ENCODE peak calls at places on chromosome 2, in six cellular contexts. B is neuronal stem cell, Y is IMR-90, Z is H9, P is H1, I is mesenchymal stem cell. U is an unnamed sample.

GRCh38 chr2:31381601-31382000 is 32.9 kb downstream of the XDH start:
- DNase-seq in B (no peak), Y (no peak), Z (no peak), P (no peak), I (no peak), U (peak; percentile 63)

GRCh38 chr2:47796090-47796697 is 13.2 kb downstream of the MSH6 start:
- DNase-seq in B (no peak), Y (no peak), Z (no peak), P (no peak), I (no peak), U (no peak)

GRCh38 chr2:204152616-204153015 is 216.1 kb downstream of the ICOS start:
- DNase-seq in B (no peak), Y (no peak), Z (no peak), P (no peak), I (no peak), U (no peak)

GRCh38 chr2:157319795-157320194 is 5.8 kb downstream of the ERMN start:
- DNase-seq in B (no peak), Y (no peak), Z (no peak), P (no peak), I (no peak), U (no peak)

GRCh38 chr2:120465989-120466703 is 120.2 kb downstream of the INHBB start:
- DNase-seq in B (peak; percentile 51), Y (no peak), Z (peak; percentile 83), P (peak; percentile 84), I (no peak), U (no peak)

GRCh38 chr2:59528525-59528924 is 1024.9 kb downstream of the BCL11A start:
- DNase-seq in B (no peak), Y (no peak), Z (no peak), P (no peak), I (no peak), U (no peak)

GRCh38 chr2:8575011-8575750 is 106.7 kb upstream of the ID2 start:
- DNase-seq in B (no peak), Y (peak; percentile 22), Z (peak; percentile 14), P (no peak), I (no peak), U (no peak)

GRCh38 chr2:158269143-158269542 is 167.5 kb downstream of the UPP2 start:
- DNase-seq in B (no peak), Y (no peak), Z (no peak), P (no peak), I (no peak), U (no peak)

GRCh38 chr2:109271920-109272319 is 142.9 kb downstream of the SH3RF3 start:
- DNase-seq in B (no peak), Y (no peak), Z (no peak), P (no peak), I (no peak), U (no peak)

GRCh38 chr2:133086176-133086575 is 416.2 kb upstream of the LYPD1 start:
- DNase-seq in B (no peak), Y (no peak), Z (no peak), P (no peak), I (no peak), U (peak; percentile 67)

GRCh38 chr2:162175720-162176119 is 23.7 kb upstream of the GCG start:
- DNase-seq in B (no peak), Y (no peak), Z (no peak), P (no peak), I (no peak), U (no peak)

GRCh38 chr2:127622561-127623387 is 23.2 kb upstream of the GPR17 start:
- DNase-seq in B (no peak), Y (no peak), Z (peak; percentile 14), P (no peak), I (no peak), U (no peak)

GRCh38 chr2:121095257-121096080 is 189.5 kb downstream of the TFCP2L1 start:
- DNase-seq in B (no peak), Y (peak; percentile 67), Z (peak; percentile 90), P (no peak), I (peak; percentile 62), U (peak; percentile 51)

GRCh38 chr2:156319811-156320490 is 12.6 kb downstream of the NR4A2 start:
- DNase-seq in B (peak; percentile 27), Y (peak; percentile 49), Z (peak; percentile 69), P (no peak), I (peak; percentile 50), U (peak; percentile 20)

GRCh38 chr2:177264539-177265385 is at the start of gene NFE2L2:
- DNase-seq in B (peak; percentile 79), Y (peak; percentile 91), Z (peak; percentile 71), P (peak; percentile 17), I (peak; percentile 94), U (peak; percentile 81)

GRCh38 chr2:60867848-60868247 is 13.5 kb upstream of the REL start:
- DNase-seq in B (no peak), Y (no peak), Z (no peak), P (no peak), I (no peak), U (peak; percentile 27)

GRCh38 chr2:9737053-9737875 is 106.0 kb upstream of the TAF1B start:
- DNase-seq in B (no peak), Y (peak; percentile 50), Z (no peak), P (no peak), I (peak; percentile 37), U (peak; percentile 83)

GRCh38 chr2:219414857-219415256 is 3.3 kb upstream of the DES start:
- DNase-seq in B (no peak), Y (no peak), Z (no peak), P (no peak), I (no peak), U (no peak)

GRCh38 chr2:204145197-204146190 is 208.9 kb downstream of the ICOS start:
- DNase-seq in B (peak; percentile 77), Y (peak; percentile 63), Z (peak; percentile 90), P (peak; percentile 56), I (peak; percentile 69), U (peak; percentile 94)

GRCh38 chr2:154466226-154466625 is 232.3 kb upstream of the KCNJ3 start:
- DNase-seq in B (no peak), Y (no peak), Z (no peak), P (no peak), I (no peak), U (no peak)

GRCh38 chr2:231926180-231926741 is at the start of gene NPPC:
- DNase-seq in B (peak; percentile 81), Y (peak; percentile 54), Z (peak; percentile 83), P (no peak), I (peak; percentile 46), U (peak; percentile 64)

GRCh38 chr2:44713170-44713569 is 228.3 kb upstream of the SIX3 start:
- DNase-seq in B (no peak), Y (no peak), Z (no peak), P (no peak), I (no peak), U (no peak)

GRCh38 chr2:211867845-211868361 is 670.7 kb downstream of the ERBB4 start:
- DNase-seq in B (no peak), Y (peak; percentile 61), Z (no peak), P (no peak), I (peak; percentile 62), U (peak; percentile 7)

GRCh38 chr2:223696719-223697118 is 94.6 kb upstream of the SCG2 start:
- DNase-seq in B (no peak), Y (peak; percentile 69), Z (no peak), P (no peak), I (peak; percentile 25), U (no peak)

GRCh38 chr2:120607996-120608395 is 127.7 kb upstream of the GLI2 start:
- DNase-seq in B (no peak), Y (no peak), Z (no peak), P (no peak), I (no peak), U (no peak)

GRCh38 chr2:47230418-47230817 is 75.3 kb upstream of the STPG4 start:
- DNase-seq in B (no peak), Y (peak; percentile 29), Z (no peak), P (no peak), I (peak; percentile 80), U (peak; percentile 40)

GRCh38 chr2:220282221-220282620 is 654.8 kb downstream of the SLC4A3 start:
- DNase-seq in B (no peak), Y (no peak), Z (no peak), P (no peak), I (no peak), U (no peak)

GRCh38 chr2:159996792-159997546 is 65.4 kb downstream of the PLA2R1 start:
- DNase-seq in B (no peak), Y (no peak), Z (no peak), P (no peak), I (peak; percentile 16), U (peak; percentile 67)

GRCh38 chr2:205858781-205859478 is 176.6 kb downstream of the NRP2 start:
- DNase-seq in B (no peak), Y (peak; percentile 11), Z (no peak), P (no peak), I (no peak), U (peak; percentile 64)

DNA sequence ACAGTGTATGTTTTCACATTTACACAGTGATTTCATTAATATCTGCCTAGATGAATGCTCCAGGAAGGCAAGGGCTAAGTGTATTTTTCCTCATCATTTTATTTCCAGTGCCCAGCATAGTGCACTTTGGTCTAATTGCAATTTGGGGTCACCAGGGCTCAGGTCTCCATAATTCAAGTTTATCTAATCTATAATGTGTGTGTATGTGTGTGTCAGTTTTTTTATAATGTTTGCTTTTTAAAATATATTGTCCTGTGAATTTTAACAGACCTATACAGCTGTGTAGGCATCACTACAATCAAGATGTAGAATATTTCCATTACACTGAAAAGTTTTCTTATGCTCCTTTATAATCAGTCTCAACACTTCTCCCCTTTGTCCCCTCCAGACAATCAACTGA is 620.4 kb downstream of the STK39 start:
- DNase-seq in B (no peak), Y (no peak), Z (no peak), P (no peak), I (no peak), U (no peak)
- H3K14ac ChIP-seq in B (no peak overlapping the region), Y (no peak overlapping the region), Z (no peak overlapping the region), P (no peak overlapping the region), I (no peak overlapping the region), U (no peak overlapping the region)

GRCh38 chr2:19933351-19933981 is 31.7 kb upstream of the TTC32 start:
- DNase-seq in B (no peak), Y (peak; percentile 64), Z (no peak), P (no peak), I (peak; percentile 27), U (peak; percentile 80)
- H3K14ac ChIP-seq in B (no peak overlapping the region), Y (no peak overlapping the region), Z (no peak overlapping the region), P (no peak overlapping the region), I (no peak overlapping the region), U (no peak overlapping the region)

DNA sequence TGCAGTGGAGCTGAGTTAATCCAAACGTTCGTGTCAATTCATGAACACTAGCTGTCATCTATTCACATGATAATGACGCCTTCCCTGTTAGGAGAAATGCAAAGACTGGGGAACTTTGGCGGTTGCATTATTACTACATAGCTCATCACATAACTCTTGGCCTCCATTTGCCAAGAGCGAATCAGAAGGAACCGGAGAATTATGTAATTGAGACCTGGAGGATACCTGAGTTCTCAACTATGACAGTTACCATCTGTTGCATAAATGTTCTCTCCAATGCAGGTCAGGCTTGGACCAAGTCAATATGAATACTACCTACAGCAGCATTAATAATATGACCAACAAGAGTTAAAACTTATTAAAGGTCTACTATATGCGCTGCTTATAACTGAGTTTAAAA is 274.5 kb downstream of the CLIP4 start:
- DNase-seq in B (no peak), Y (no peak), Z (no peak), P (no peak), I (no peak), U (peak; percentile 41)
- H3K14ac ChIP-seq in B (no peak overlapping the region), Y (no peak overlapping the region), Z (no peak overlapping the region), P (no peak overlapping the region), I (no peak overlapping the region), U (no peak overlapping the region)

DNA sequence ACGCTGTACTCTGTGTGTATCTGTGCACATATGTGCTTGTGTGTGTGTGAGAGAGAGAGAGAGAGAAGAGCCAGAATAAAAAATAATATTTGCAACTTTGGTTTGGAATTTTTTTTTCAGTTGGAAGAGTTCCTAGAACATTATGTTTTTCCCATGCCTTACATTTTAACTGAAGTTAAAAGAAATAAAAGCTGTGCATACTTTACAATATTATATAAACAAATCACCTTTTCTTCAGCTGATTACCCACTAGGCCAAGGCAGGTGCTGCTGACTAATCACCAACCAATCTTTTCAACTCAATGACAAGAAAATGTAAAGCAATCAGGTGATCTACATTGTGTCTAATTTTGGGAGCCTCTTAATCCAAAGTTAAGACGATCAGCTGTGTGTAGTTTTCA is 366.3 kb downstream of the NYAP2 start:
- DNase-seq in B (no peak), Y (no peak), Z (no peak), P (no peak), I (no peak), U (no peak)
- H3K14ac ChIP-seq in B (no peak overlapping the region), Y (no peak overlapping the region), Z (no peak overlapping the region), P (no peak overlapping the region), I (no peak overlapping the region), U (no peak overlapping the region)

U was measured in trophoblast cell.